ENCODE peak calls at places on chromosomes 12 and 14, in nine cellular contexts. One of them, this sample, is unnamed.

GRCh38 chr14:53128303-53128702 is 24.8 kb downstream of the DDHD1 start:
- DNase-seq in tibial artery: no peak
- DNase-seq in hepatocyte: no peak
- DNase-seq in left ventricle myocardium inferior: no peak
- DNase-seq in cardiac muscle cell: no peak
- DNase-seq in PC-3: no peak
- DNase-seq in uterus: no peak
- DNase-seq in thoracic aorta: no peak
- DNase-seq in WERI-Rb-1: no peak
- DNase-seq in this sample: no peak

GRCh38 chr12:62005615-62006014 is 254.6 kb upstream of the USP15 start:
- DNase-seq in hepatocyte: no peak
- DNase-seq in uterus: no peak
- DNase-seq in PC-3: no peak
- DNase-seq in left ventricle myocardium inferior: no peak
- DNase-seq in thoracic aorta: no peak
- DNase-seq in cardiac muscle cell: no peak
- DNase-seq in WERI-Rb-1: no peak
- DNase-seq in tibial artery: no peak
- DNase-seq in this sample: no peak

GRCh38 chr12:95815635-95816212 is 25.2 kb upstream of the NTN4 start:
- DNase-seq in WERI-Rb-1: no peak
- DNase-seq in uterus: no peak
- DNase-seq in cardiac muscle cell: peak; percentile 55
- DNase-seq in hepatocyte: peak; percentile 26
- DNase-seq in left ventricle myocardium inferior: no peak
- DNase-seq in tibial artery: no peak
- DNase-seq in PC-3: peak; percentile 56
- DNase-seq in thoracic aorta: no peak
- DNase-seq in this sample: peak; percentile 42

GRCh38 chr14:50821471-50822464 is 9.2 kb downstream of the NIN start:
- DNase-seq in left ventricle myocardium inferior: peak; percentile 28
- DNase-seq in uterus: no peak
- DNase-seq in tibial artery: no peak
- DNase-seq in hepatocyte: no peak
- DNase-seq in cardiac muscle cell: no peak
- DNase-seq in WERI-Rb-1: no peak
- DNase-seq in thoracic aorta: no peak
- DNase-seq in PC-3: no peak
- DNase-seq in this sample: peak; percentile 53

GRCh38 chr12:48678561-48679185 is 3.4 kb downstream of the KANSL2 start:
- DNase-seq in thoracic aorta: no peak
- DNase-seq in tibial artery: no peak
- DNase-seq in WERI-Rb-1: no peak
- DNase-seq in hepatocyte: no peak
- DNase-seq in cardiac muscle cell: peak; percentile 17
- DNase-seq in uterus: no peak
- DNase-seq in PC-3: no peak
- DNase-seq in left ventricle myocardium inferior: no peak
- DNase-seq in this sample: no peak

GRCh38 chr12:46774011-46774633 is 51.7 kb downstream of the SLC38A4 start:
- DNase-seq in PC-3: peak; percentile 65
- DNase-seq in uterus: no peak
- DNase-seq in WERI-Rb-1: no peak
- DNase-seq in cardiac muscle cell: peak; percentile 13
- DNase-seq in left ventricle myocardium inferior: no peak
- DNase-seq in tibial artery: no peak
- DNase-seq in hepatocyte: no peak
- DNase-seq in thoracic aorta: no peak
- DNase-seq in this sample: no peak

GRCh38 chr12:6211421-6211869 is 11.2 kb downstream of the CD9 start:
- DNase-seq in hepatocyte: peak; percentile 43
- DNase-seq in PC-3: no peak
- DNase-seq in uterus: no peak
- DNase-seq in WERI-Rb-1: no peak
- DNase-seq in tibial artery: no peak
- DNase-seq in left ventricle myocardium inferior: no peak
- DNase-seq in cardiac muscle cell: no peak
- DNase-seq in thoracic aorta: no peak
- DNase-seq in this sample: no peak

GRCh38 chr14:100604709-100605108 is 17.5 kb upstream of the BEGAIN start:
- DNase-seq in thoracic aorta: no peak
- DNase-seq in PC-3: no peak
- DNase-seq in hepatocyte: no peak
- DNase-seq in left ventricle myocardium inferior: no peak
- DNase-seq in tibial artery: no peak
- DNase-seq in WERI-Rb-1: no peak
- DNase-seq in uterus: no peak
- DNase-seq in cardiac muscle cell: no peak
- DNase-seq in this sample: no peak

GRCh38 chr12:132787877-132788276 is 26.2 kb upstream of the ANKLE2 start:
- DNase-seq in hepatocyte: no peak
- DNase-seq in thoracic aorta: no peak
- DNase-seq in WERI-Rb-1: no peak
- DNase-seq in cardiac muscle cell: no peak
- DNase-seq in PC-3: no peak
- DNase-seq in left ventricle myocardium inferior: no peak
- DNase-seq in tibial artery: no peak
- DNase-seq in uterus: no peak
- DNase-seq in this sample: no peak

GRCh38 chr12:132781938-132782337 is 20.3 kb upstream of the ANKLE2 start:
- DNase-seq in cardiac muscle cell: no peak
- DNase-seq in WERI-Rb-1: no peak
- DNase-seq in PC-3: no peak
- DNase-seq in tibial artery: no peak
- DNase-seq in left ventricle myocardium inferior: no peak
- DNase-seq in thoracic aorta: no peak
- DNase-seq in uterus: no peak
- DNase-seq in hepatocyte: no peak
- DNase-seq in this sample: no peak

GRCh38 chr12:132784580-132784979 is 22.9 kb upstream of the ANKLE2 start:
- DNase-seq in uterus: no peak
- DNase-seq in WERI-Rb-1: no peak
- DNase-seq in thoracic aorta: no peak
- DNase-seq in tibial artery: no peak
- DNase-seq in hepatocyte: no peak
- DNase-seq in PC-3: no peak
- DNase-seq in cardiac muscle cell: no peak
- DNase-seq in left ventricle myocardium inferior: no peak
- DNase-seq in this sample: no peak

GRCh38 chr12:132786192-132786591 is 24.6 kb upstream of the ANKLE2 start:
- DNase-seq in thoracic aorta: no peak
- DNase-seq in hepatocyte: no peak
- DNase-seq in cardiac muscle cell: no peak
- DNase-seq in tibial artery: no peak
- DNase-seq in WERI-Rb-1: no peak
- DNase-seq in left ventricle myocardium inferior: no peak
- DNase-seq in PC-3: no peak
- DNase-seq in uterus: no peak
- DNase-seq in this sample: no peak

DNA sequence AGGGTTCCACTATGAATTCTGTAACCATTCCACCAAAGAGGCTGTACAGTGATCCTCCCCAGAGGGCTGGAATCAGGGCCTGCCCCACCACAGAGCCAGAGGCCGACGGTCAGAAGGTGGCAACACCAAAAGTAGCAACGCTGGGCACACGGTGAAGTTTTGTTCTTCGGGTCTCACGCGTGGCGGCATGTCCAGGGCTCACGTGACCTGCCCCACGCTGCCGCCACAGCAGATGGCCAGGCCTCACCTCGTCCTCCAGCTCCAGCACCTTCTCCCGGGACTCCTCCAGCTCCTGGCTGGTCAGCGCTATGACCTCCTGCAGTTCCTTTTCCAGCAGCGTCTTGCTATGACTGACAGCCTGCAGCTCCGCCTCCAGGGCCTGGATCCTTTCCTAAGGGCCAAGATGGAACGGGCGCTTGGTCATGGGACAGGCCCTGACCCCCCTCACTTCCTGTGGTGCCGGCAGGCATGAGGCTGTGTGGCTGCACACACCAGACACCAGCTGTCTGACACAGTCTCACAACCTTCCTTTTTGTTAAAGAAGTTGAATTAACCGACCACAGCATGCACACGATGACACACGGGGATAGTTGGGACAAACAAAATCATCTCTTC is 22.4 kb upstream of the ANKLE2 start:
- DNase-seq in hepatocyte: no peak
- DNase-seq in left ventricle myocardium inferior: peak; percentile 36
- DNase-seq in PC-3: no peak
- DNase-seq in thoracic aorta: no peak
- DNase-seq in cardiac muscle cell: no peak
- DNase-seq in uterus: no peak
- DNase-seq in tibial artery: peak; percentile 60
- DNase-seq in WERI-Rb-1: no peak
- DNase-seq in this sample: no peak
- H3K27ac ChIP-seq in hepatocyte: no peak overlapping the region
- H3K27ac ChIP-seq in left ventricle myocardium inferior: no peak overlapping the region
- H3K27ac ChIP-seq in PC-3: no peak overlapping the region
- H3K27ac ChIP-seq in thoracic aorta: no peak overlapping the region
- H3K27ac ChIP-seq in cardiac muscle cell: no peak overlapping the region
- H3K27ac ChIP-seq in uterus: no peak overlapping the region
- H3K27ac ChIP-seq in tibial artery: no peak overlapping the region
- H3K27ac ChIP-seq in WERI-Rb-1: no peak overlapping the region
- H3K27ac ChIP-seq in this sample: peak overlapping the region; percentile 3

GRCh38 chr12:56151672-56152131 is 685 bp upstream of the MYL6B start:
- DNase-seq in WERI-Rb-1: peak; percentile 78
- DNase-seq in PC-3: peak; percentile 56
- DNase-seq in hepatocyte: peak; percentile 82
- DNase-seq in uterus: no peak
- DNase-seq in tibial artery: no peak
- DNase-seq in thoracic aorta: no peak
- DNase-seq in cardiac muscle cell: no peak
- DNase-seq in left ventricle myocardium inferior: no peak
- DNase-seq in this sample: peak; percentile 70
- TF ChIP-seq CTCF in WERI-Rb-1: peak; percentile 53
- TF ChIP-seq CTCF in PC-3: peak; percentile 54
- TF ChIP-seq CTCF in hepatocyte: peak; percentile 32
- TF ChIP-seq CTCF in uterus: no peak
- TF ChIP-seq CTCF in tibial artery: peak; percentile 35
- TF ChIP-seq CTCF in thoracic aorta: peak; percentile 44
- TF ChIP-seq CTCF in cardiac muscle cell: peak; percentile 23
- TF ChIP-seq CTCF in left ventricle myocardium inferior: peak; percentile 32
- TF ChIP-seq CTCF in this sample: peak; percentile 59

GRCh38 chr12:119693006-119693405 is 25.1 kb downstream of the PRKAB1 start:
- DNase-seq in WERI-Rb-1: no peak
- DNase-seq in hepatocyte: peak; percentile 85
- DNase-seq in cardiac muscle cell: peak; percentile 98
- DNase-seq in tibial artery: peak; percentile 47
- DNase-seq in thoracic aorta: no peak
- DNase-seq in PC-3: peak; percentile 98
- DNase-seq in uterus: peak; percentile 86
- DNase-seq in left ventricle myocardium inferior: no peak
- DNase-seq in this sample: peak; percentile 46

GRCh38 chr12:119695034-119695433 is 27.1 kb downstream of the PRKAB1 start:
- DNase-seq in hepatocyte: no peak
- DNase-seq in PC-3: peak; percentile 32
- DNase-seq in tibial artery: no peak
- DNase-seq in cardiac muscle cell: peak; percentile 19
- DNase-seq in thoracic aorta: no peak
- DNase-seq in uterus: no peak
- DNase-seq in left ventricle myocardium inferior: no peak
- DNase-seq in WERI-Rb-1: no peak
- DNase-seq in this sample: no peak

GRCh38 chr12:119692410-119692809 is 24.5 kb downstream of the PRKAB1 start:
- DNase-seq in PC-3: no peak
- DNase-seq in hepatocyte: no peak
- DNase-seq in tibial artery: no peak
- DNase-seq in left ventricle myocardium inferior: no peak
- DNase-seq in uterus: no peak
- DNase-seq in thoracic aorta: no peak
- DNase-seq in WERI-Rb-1: no peak
- DNase-seq in cardiac muscle cell: peak; percentile 78
- DNase-seq in this sample: no peak

GRCh38 chr12:119693511-119693910 is 25.6 kb downstream of the PRKAB1 start:
- DNase-seq in uterus: no peak
- DNase-seq in left ventricle myocardium inferior: no peak
- DNase-seq in WERI-Rb-1: no peak
- DNase-seq in hepatocyte: no peak
- DNase-seq in thoracic aorta: no peak
- DNase-seq in tibial artery: no peak
- DNase-seq in cardiac muscle cell: no peak
- DNase-seq in PC-3: no peak
- DNase-seq in this sample: no peak

DNA sequence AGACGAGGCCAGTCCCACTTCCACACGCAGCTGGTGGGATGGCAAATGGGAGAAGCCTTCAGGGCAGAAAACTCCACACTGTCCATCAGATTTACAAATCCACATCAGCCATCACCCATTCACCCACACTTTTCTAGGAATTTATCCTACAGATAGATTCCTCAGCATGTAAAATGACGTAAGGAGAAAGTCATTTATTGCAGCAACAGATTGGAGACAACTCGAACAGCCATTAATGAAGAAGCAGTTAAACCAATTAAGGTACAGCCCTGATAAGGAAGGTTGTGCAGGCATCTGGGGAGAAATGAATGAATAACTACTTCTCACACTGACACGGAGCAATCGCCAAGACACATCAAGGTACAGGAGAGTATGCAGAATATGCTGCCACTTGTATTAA is 26.2 kb downstream of the PRKAB1 start:
- DNase-seq in uterus: no peak
- DNase-seq in thoracic aorta: no peak
- DNase-seq in left ventricle myocardium inferior: no peak
- DNase-seq in cardiac muscle cell: no peak
- DNase-seq in PC-3: no peak
- DNase-seq in WERI-Rb-1: no peak
- DNase-seq in tibial artery: no peak
- DNase-seq in hepatocyte: peak; percentile 42
- DNase-seq in this sample: no peak
- H3K27ac ChIP-seq in uterus: no peak overlapping the region
- H3K27ac ChIP-seq in thoracic aorta: no peak overlapping the region
- H3K27ac ChIP-seq in left ventricle myocardium inferior: peak overlapping the region; percentile 74
- H3K27ac ChIP-seq in cardiac muscle cell: no peak overlapping the region
- H3K27ac ChIP-seq in PC-3: peak overlapping the region; percentile 75
- H3K27ac ChIP-seq in WERI-Rb-1: no peak overlapping the region
- H3K27ac ChIP-seq in tibial artery: no peak overlapping the region
- H3K27ac ChIP-seq in hepatocyte: peak overlapping the region; percentile 90
- H3K27ac ChIP-seq in this sample: peak overlapping the region; percentile 62

DNA sequence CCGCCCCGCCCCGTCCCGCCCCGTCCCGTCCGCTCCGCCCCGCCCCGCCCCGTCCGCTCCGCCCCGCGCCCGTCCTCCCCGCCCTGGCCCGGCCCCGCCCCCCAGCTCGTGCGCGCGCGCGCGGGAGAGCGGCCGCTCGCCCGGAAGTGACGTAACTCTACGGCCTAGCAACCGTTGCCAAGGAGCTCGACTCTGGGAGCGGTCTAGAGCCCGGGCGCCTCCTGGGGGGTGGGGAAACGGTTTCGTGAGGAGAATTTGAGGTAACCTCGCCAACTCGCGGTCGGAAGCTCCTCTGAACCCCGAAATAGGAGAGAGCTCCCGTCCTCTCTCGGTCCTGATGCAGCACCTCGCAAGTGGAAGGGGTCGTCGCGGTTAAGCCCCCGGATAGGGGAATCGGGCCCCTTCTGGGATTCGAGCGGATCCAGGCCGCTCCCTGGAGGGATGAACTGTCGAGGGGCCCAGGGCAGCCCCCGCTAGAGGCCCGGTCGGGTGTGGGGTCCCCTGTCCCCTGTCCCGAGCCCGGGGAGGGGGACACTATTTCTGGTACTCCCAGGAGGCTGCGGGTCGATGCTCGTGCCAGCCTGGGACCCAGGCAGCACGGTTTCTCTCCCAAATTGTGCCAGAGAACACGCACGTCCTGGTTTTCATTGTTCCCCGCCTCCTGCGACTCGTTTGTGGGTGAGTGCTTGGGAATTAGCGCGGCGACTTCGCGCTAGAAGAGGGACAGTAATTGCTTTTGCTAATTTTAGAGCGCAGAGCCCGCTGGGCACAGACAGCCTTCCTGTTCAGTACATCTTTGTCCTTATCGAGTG is at the start of gene IFT81:
- DNase-seq in WERI-Rb-1: peak; percentile 95
- DNase-seq in left ventricle myocardium inferior: peak; percentile 94
- DNase-seq in tibial artery: peak; percentile 93
- DNase-seq in cardiac muscle cell: peak; percentile 96
- DNase-seq in thoracic aorta: peak; percentile 81
- DNase-seq in PC-3: peak; percentile 97
- DNase-seq in hepatocyte: peak; percentile 97
- DNase-seq in uterus: peak; percentile 95
- DNase-seq in this sample: peak; percentile 95
- TF ChIP-seq CTCF in WERI-Rb-1: no peak
- TF ChIP-seq CTCF in left ventricle myocardium inferior: no peak
- TF ChIP-seq CTCF in tibial artery: no peak
- TF ChIP-seq CTCF in cardiac muscle cell: no peak
- TF ChIP-seq CTCF in thoracic aorta: no peak
- TF ChIP-seq CTCF in PC-3: no peak
- TF ChIP-seq CTCF in hepatocyte: no peak
- TF ChIP-seq CTCF in uterus: no peak
- TF ChIP-seq CTCF in this sample: no peak

This sample was measured in RWPE1.